ENCODE peak calls at places on chromosomes 7 and 10, in eight cellular contexts. R, I, C, L, U, G, H and Y are unnamed samples.

GRCh38 chr7:19079066-19079465 is 38.4 kb downstream of the TWIST1 start:
- DNase-seq in R (peak; percentile 96), I (no peak), C (no peak), L (no peak), U (no peak), G (peak; percentile 54), H (no peak), Y (no peak)

GRCh38 chr10:22103701-22104100 is 100.2 kb upstream of the DNAJC1 start:
- DNase-seq in R (peak; percentile 17), I (no peak), C (no peak), L (no peak), U (no peak), G (no peak), H (no peak), Y (no peak)

GRCh38 chr10:31594331-31594880 is 275.4 kb downstream of the ZEB1 start:
- DNase-seq in R (no peak), I (no peak), C (no peak), L (no peak), U (no peak), G (no peak), H (no peak), Y (no peak)

GRCh38 chr7:47371733-47372368 is 210.1 kb downstream of the TNS3 start:
- DNase-seq in R (no peak), I (peak; percentile 50), C (no peak), L (no peak), U (no peak), G (no peak), H (no peak), Y (no peak)

GRCh38 chr7:103710247-103710646 is 264.2 kb upstream of the SLC26A5 start:
- DNase-seq in R (no peak), I (no peak), C (no peak), L (no peak), U (no peak), G (no peak), H (no peak), Y (no peak)

GRCh38 chr7:105429746-105430612 is 41.3 kb upstream of the SRPK2 start:
- DNase-seq in R (peak; percentile 80), I (no peak), C (no peak), L (peak; percentile 54), U (no peak), G (peak; percentile 76), H (peak; percentile 57), Y (peak; percentile 35)

GRCh38 chr10:23088609-23089008 is 6.8 kb upstream of the MSRB2 start:
- DNase-seq in R (no peak), I (no peak), C (no peak), L (no peak), U (no peak), G (peak; percentile 3), H (no peak), Y (no peak)

GRCh38 chr7:34165927-34166550 is 260.7 kb downstream of the BMPER start:
- DNase-seq in R (peak; percentile 77), I (no peak), C (no peak), L (no peak), U (no peak), G (peak; percentile 62), H (no peak), Y (no peak)

GRCh38 chr7:149422065-149422913 is 38.6 kb downstream of the ZNF777 start:
- DNase-seq in R (peak; percentile 55), I (peak; percentile 52), C (no peak), L (peak; percentile 76), U (peak; percentile 46), G (peak; percentile 55), H (peak; percentile 79), Y (peak; percentile 83)

GRCh38 chr10:75887981-75888380 is 456.6 kb downstream of the LRMDA start:
- DNase-seq in R (no peak), I (no peak), C (no peak), L (no peak), U (no peak), G (no peak), H (no peak), Y (no peak)

GRCh38 chr10:13711281-13711680 is 124.5 kb downstream of the PRPF18 start:
- DNase-seq in R (no peak), I (no peak), C (no peak), L (no peak), U (no peak), G (no peak), H (no peak), Y (no peak)